ENCODE peak calls at places on chromosomes 13 and 19, in eight cellular contexts. J is dorsolateral prefrontal cortex; C is AG04450; R is left ventricle myocardium inferior; W is T-helper 17 cell; Q is HEK293T; B is CD8-positive, alpha-beta T cell; A is activated naive CD4-positive, alpha-beta T cell. Y is an unnamed sample.

GRCh38 chr19:10516671-10517286 is 468 bp downstream of the S1PR5 start:
- DNase-seq in J (no peak), C (no peak), R (no peak), W (no peak), Q (no peak), B (peak; percentile 45), A (no peak), Y (no peak)

GRCh38 chr19:19214892-19215291 is 3.1 kb downstream of the NCAN start:
- DNase-seq in J (no peak), C (peak; percentile 21), R (no peak), W (no peak), Q (peak; percentile 74), B (peak; percentile 40), A (no peak), Y (no peak)

GRCh38 chr13:44294868-44295267 is 78.8 kb upstream of the SERP2 start:
- DNase-seq in J (no peak), C (no peak), R (no peak), W (no peak), Q (no peak), B (no peak), A (no peak), Y (no peak)

GRCh38 chr13:42996584-42996983 is 4.5 kb upstream of the EPSTI1 start:
- DNase-seq in J (no peak), C (peak; percentile 81), R (no peak), W (no peak), Q (no peak), B (no peak), A (no peak), Y (no peak)

GRCh38 chr13:85935868-85936467 is 136.7 kb upstream of the SLITRK6 start:
- DNase-seq in J (no peak), C (no peak), R (no peak), W (no peak), Q (no peak), B (no peak), A (no peak), Y (no peak)

GRCh38 chr13:114151031-114151430 is 18.6 kb upstream of the RASA3 start:
- DNase-seq in J (no peak), C (no peak), R (no peak), W (no peak), Q (no peak), B (no peak), A (no peak), Y (no peak)

GRCh38 chr13:51035469-51035868 is 75.6 kb downstream of the C13orf42 start:
- DNase-seq in J (no peak), C (no peak), R (no peak), W (no peak), Q (no peak), B (no peak), A (no peak), Y (no peak)

GRCh38 chr13:58097831-58098230 is 466.3 kb downstream of the PCDH17 start:
- DNase-seq in J (no peak), C (no peak), R (no peak), W (no peak), Q (no peak), B (no peak), A (no peak), Y (no peak)

GRCh38 chr19:6062274-6062673 is 48.0 kb downstream of the RFX2 start:
- DNase-seq in J (no peak), C (no peak), R (no peak), W (peak; percentile 33), Q (no peak), B (peak; percentile 63), A (no peak), Y (peak; percentile 39)

GRCh38 chr13:41942462-41943094 is 18.3 kb downstream of the VWA8 start:
- DNase-seq in J (no peak), C (peak; percentile 33), R (no peak), W (no peak), Q (peak; percentile 17), B (no peak), A (no peak), Y (no peak)

GRCh38 chr19:1076046-1076386 is 9.0 kb downstream of the ARHGAP45 start:
- DNase-seq in J (no peak), C (no peak), R (no peak), W (no peak), Q (no peak), B (peak; percentile 20), A (no peak), Y (no peak)

GRCh38 chr13:113216165-113217056 is 7.0 kb downstream of the CUL4A start:
- DNase-seq in J (no peak), C (no peak), R (peak; percentile 47), W (no peak), Q (peak; percentile 13), B (no peak), A (no peak), Y (no peak)

GRCh38 chr13:63088226-63088625 is 1672.6 kb upstream of the PCDH20 start:
- DNase-seq in J (no peak), C (no peak), R (no peak), W (no peak), Q (no peak), B (no peak), A (no peak), Y (no peak)

GRCh38 chr13:97212540-97213146 is 9.5 kb upstream of the MBNL2 start:
- DNase-seq in J (no peak), C (no peak), R (no peak), W (no peak), Q (peak; percentile 34), B (no peak), A (no peak), Y (no peak)

GRCh38 chr19:14472202-14472961 is 2.8 kb downstream of the PTGER1 start:
- DNase-seq in J (peak; percentile 51), C (no peak), R (peak; percentile 68), W (peak; percentile 75), Q (peak; percentile 80), B (peak; percentile 82), A (peak; percentile 91), Y (peak; percentile 71)

GRCh38 chr13:37059848-37060192 is 332 bp upstream of the SUPT20H start:
- DNase-seq in J (no peak), C (no peak), R (no peak), W (no peak), Q (no peak), B (no peak), A (no peak), Y (no peak)

GRCh38 chr19:44602071-44602470 is 11.3 kb upstream of the IGSF23 start:
- DNase-seq in J (no peak), C (no peak), R (no peak), W (no peak), Q (no peak), B (no peak), A (no peak), Y (no peak)

GRCh38 chr13:78241278-78241919 is 322.8 kb upstream of the EDNRB start:
- DNase-seq in J (no peak), C (peak; percentile 2), R (peak; percentile 13), W (no peak), Q (peak; percentile 85), B (no peak), A (no peak), Y (no peak)

GRCh38 chr13:83121904-83122303 is 760.4 kb downstream of the SLITRK1 start:
- DNase-seq in J (no peak), C (no peak), R (no peak), W (no peak), Q (no peak), B (no peak), A (no peak), Y (no peak)

GRCh38 chr13:22235285-22235949 is 564.5 kb downstream of the FGF9 start:
- DNase-seq in J (no peak), C (no peak), R (no peak), W (no peak), Q (no peak), B (no peak), A (no peak), Y (no peak)

GRCh38 chr19:7680606-7681335 is at the start of gene TRAPPC5:
- DNase-seq in J (peak; percentile 84), C (peak; percentile 39), R (peak; percentile 86), W (peak; percentile 90), Q (peak; percentile 92), B (peak; percentile 83), A (peak; percentile 66), Y (peak; percentile 75)

GRCh38 chr19:5943623-5944022 is 29.6 kb downstream of the CAPS start:
- DNase-seq in J (no peak), C (no peak), R (no peak), W (no peak), Q (no peak), B (no peak), A (no peak), Y (no peak)

Y was measured in effector memory CD4-positive, alpha-beta T cell.